ENCODE peak calls at places on chromosomes 6 and 20, in seven cellular contexts. M is choroid plexus epithelial cell, H is GM12865, N is GM12864, G is transverse colon, L is body of pancreas, X is fibroblast of pulmonary artery. Z is an unnamed sample.

GRCh38 chr6:121748850-121749249 is 313.4 kb downstream of the GJA1 start:
- DNase-seq in N (no peak), H (no peak), L (no peak), G (no peak), X (no peak), M (no peak), Z (no peak)

GRCh38 chr20:50496773-50497375 is 13.3 kb upstream of the PTPN1 start:
- DNase-seq in H (peak), G (no peak), M (no peak), L (no peak), X (no peak), N (no peak), Z (no peak)

GRCh38 chr6:37732688-37733087 is 35.0 kb upstream of the MDGA1 start:
- DNase-seq in X (no peak), H (no peak), N (no peak), G (no peak), L (no peak), M (no peak), Z (no peak)

GRCh38 chr6:30759575-30760239 is 15.4 kb upstream of the IER3 start:
- DNase-seq in M (peak), G (no peak), N (no peak), X (peak), L (peak), H (peak), Z (peak)

GRCh38 chr6:69914015-69914485 is 47.7 kb downstream of the COL19A1 start:
- DNase-seq in M (peak), X (no peak), G (no peak), L (no peak), H (no peak), N (no peak), Z (no peak)

GRCh38 chr20:34965051-34965450 is 9.4 kb downstream of the MYH7B start:
- DNase-seq in N (no peak), H (no peak), G (no peak), X (no peak), L (no peak), M (no peak), Z (no peak)

GRCh38 chr6:42417641-42418112 is 34.0 kb downstream of the TRERF1 start:
- DNase-seq in L (no peak), X (no peak), N (no peak), G (no peak), M (no peak), H (no peak), Z (no peak)

GRCh38 chr6:18820725-18821124 is 433.6 kb downstream of the RNF144B start:
- DNase-seq in N (no peak), H (no peak), X (no peak), L (no peak), M (no peak), G (no peak), Z (no peak)

GRCh38 chr6:45310118-45310788 is 17.9 kb upstream of the RUNX2 start:
- DNase-seq in L (no peak), H (peak), G (no peak), N (no peak), X (no peak), M (no peak), Z (no peak)

GRCh38 chr6:77143659-77144447 is 319.4 kb downstream of the HTR1B start:
- DNase-seq in M (no peak), N (no peak), H (no peak), L (peak), X (no peak), G (no peak), Z (no peak)

GRCh38 chr20:45090481-45090880 is 10.4 kb downstream of the KCNS1 start:
- DNase-seq in N (no peak), L (no peak), M (no peak), H (no peak), G (no peak), X (no peak), Z (no peak)

GRCh38 chr6:128519931-128520435 is 416 bp downstream of the PTPRK start:
- DNase-seq in X (peak), H (peak), M (peak), L (peak), N (no peak), G (peak), Z (peak)

GRCh38 chr6:144361027-144361426 is 75.9 kb downstream of the UTRN start:
- DNase-seq in L (no peak), X (no peak), M (no peak), N (no peak), H (no peak), G (no peak), Z (no peak)

GRCh38 chr20:50153500-50154377 is at the start of gene PEDS1:
- DNase-seq in L (peak), G (peak), M (peak), H (peak), X (peak), N (peak), Z (peak)

GRCh38 chr6:32692019-32692418 is 25.6 kb upstream of the HLA-DQB1 start:
- DNase-seq in L (peak), N (peak), M (no peak), X (peak), H (peak), G (peak), Z (no peak)

GRCh38 chr6:149471801-149472200 is 13.0 kb downstream of the ZC3H12D start:
- DNase-seq in X (no peak), L (no peak), N (no peak), H (peak), M (no peak), G (no peak), Z (peak)

GRCh38 chr20:59948828-59949720 is 8.9 kb downstream of the FAM217B start:
- DNase-seq in H (peak), L (peak), M (peak), G (no peak), N (no peak), X (peak), Z (no peak)

GRCh38 chr20:22511943-22512910 is 72.1 kb downstream of the FOXA2 start:
- DNase-seq in H (no peak), N (no peak), G (peak), M (no peak), X (peak), L (peak), Z (no peak)

GRCh38 chr20:40766790-40767529 is 77.9 kb upstream of the MAFB start:
- DNase-seq in X (no peak), M (no peak), N (no peak), H (no peak), L (no peak), G (no peak), Z (no peak)

GRCh38 chr6:20692023-20692422 is 157.8 kb downstream of the CDKAL1 start:
- DNase-seq in G (no peak), M (no peak), X (no peak), N (no peak), L (no peak), H (no peak), Z (no peak)

GRCh38 chr6:21603516-21603952 is 10.0 kb downstream of the SOX4 start:
- DNase-seq in M (no peak), X (no peak), G (no peak), N (no peak), L (no peak), H (peak), Z (no peak)

GRCh38 chr6:139323511-139324445 is 32.0 kb upstream of the TXLNB start:
- DNase-seq in L (peak), H (peak), M (peak), G (peak), X (peak), N (peak), Z (peak)

DNA sequence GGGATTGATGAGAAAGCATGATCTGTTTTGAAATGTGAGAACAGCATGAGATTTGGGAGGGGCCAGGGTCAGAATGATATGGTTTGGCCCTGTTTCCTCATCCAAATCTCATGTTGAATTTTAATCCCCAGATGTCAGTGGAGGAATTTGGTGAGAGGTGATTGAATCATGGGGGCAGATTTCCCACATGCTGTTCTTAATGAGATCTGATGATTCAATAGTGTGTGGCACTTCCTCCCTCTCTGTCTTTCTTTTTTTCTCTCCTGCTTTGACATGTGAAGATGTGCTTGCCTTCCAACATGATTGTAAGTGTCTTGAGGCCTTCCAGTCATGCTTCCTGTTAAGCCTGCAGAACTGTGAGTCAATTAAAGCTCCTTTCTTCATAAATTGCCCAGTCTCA is 1060.3 kb upstream of the CITED2 start:
- DNase-seq in M (peak), H (no peak), X (no peak), L (no peak), G (no peak), N (no peak), Z (no peak)
- H3K4me3 ChIP-seq in M (no peak), H (no peak), X (no peak), L (no peak), G (no peak), N (no peak), Z (no peak)

GRCh38 chr6:129748901-129749748 is 39.1 kb upstream of the ARHGAP18 start:
- DNase-seq in M (peak), N (no peak), X (peak), G (no peak), H (peak), L (no peak), Z (peak)

GRCh38 chr6:129747588-129748112 is 37.7 kb upstream of the ARHGAP18 start:
- DNase-seq in N (no peak), L (no peak), G (no peak), M (no peak), X (no peak), H (no peak), Z (no peak)

GRCh38 chr6:129749749-129750120 is 39.8 kb upstream of the ARHGAP18 start:
- DNase-seq in N (no peak), L (peak), G (no peak), H (peak), M (peak), X (peak), Z (no peak)

GRCh38 chr6:129750390-129750789 is 40.4 kb upstream of the ARHGAP18 start:
- DNase-seq in H (no peak), M (peak), L (no peak), X (peak), N (no peak), G (no peak), Z (no peak)

GRCh38 chr6:129748212-129748900 is 38.4 kb upstream of the ARHGAP18 start:
- DNase-seq in N (peak), L (peak), H (peak), G (peak), M (peak), X (peak), Z (peak)
- TF ChIP-seq CTCF in N (peak), L (no peak), H (no peak), G (no peak), M (peak), X (no peak), Z (no peak)

GRCh38 chr6:153790881-153791473 is 248.1 kb upstream of the OPRM1 start:
- DNase-seq in M (peak), N (no peak), L (peak), X (peak), G (no peak), H (peak), Z (no peak)
- H3K4me3 ChIP-seq in M (no peak), N (no peak), L (no peak), X (no peak), G (no peak), H (no peak), Z (no peak)

GRCh38 chr6:13868236-13868635 is 53.9 kb upstream of the MCUR1 start:
- DNase-seq in X (no peak), H (no peak), G (no peak), N (no peak), L (no peak), M (no peak), Z (no peak)
- TF ChIP-seq CTCF in X (no peak), H (no peak), G (no peak), N (no peak), L (no peak), M (no peak), Z (no peak)

Z was measured in GM06990.